ENCODE peak calls at places on chromosomes 7 and 10, in four cellular contexts. Y is aorta, C is fibroblast of pulmonary artery, W is HTR-8/SVneo. E is an unnamed sample.

GRCh38 chr7:33671521-33672262 is 233.6 kb upstream of the BMPER start:
- DNase-seq in Y (no peak), W (no peak), C (no peak), E (no peak)

GRCh38 chr10:31076589-31076988 is 44.9 kb upstream of the ZNF438 start:
- DNase-seq in C (no peak), W (no peak), Y (no peak), E (no peak)

GRCh38 chr10:29440981-29441380 is 152.1 kb downstream of the LYZL1 start:
- DNase-seq in C (no peak), Y (no peak), W (no peak), E (no peak)

GRCh38 chr7:93435791-93436190 is 138.7 kb downstream of the CALCR start:
- DNase-seq in Y (no peak), C (no peak), W (no peak), E (no peak)

GRCh38 chr10:97640868-97641811 is 669 bp downstream of the PI4K2A start:
- DNase-seq in Y (peak), W (no peak), C (peak), E (peak)

GRCh38 chr7:134701272-134701671 is 54.6 kb downstream of the BPGM start:
- DNase-seq in C (peak), W (peak), Y (no peak), E (peak)

GRCh38 chr10:79396587-79396986 is 48.8 kb downstream of the ZCCHC24 start:
- DNase-seq in W (no peak), Y (no peak), C (no peak), E (no peak)

GRCh38 chr10:110020265-110020664 is 12.5 kb downstream of the ADD3 start:
- DNase-seq in C (no peak), Y (no peak), W (no peak), E (no peak)

GRCh38 chr7:101542527-101543241 is 86.4 kb downstream of the MYL10 start:
- DNase-seq in C (peak), Y (no peak), W (no peak), E (peak)

GRCh38 chr10:44258460-44259089 is 126.3 kb downstream of the CXCL12 start:
- DNase-seq in W (no peak), C (no peak), Y (no peak), E (no peak)

GRCh38 chr7:73827568-73828106 is 3.2 kb upstream of the CLDN4 start:
- DNase-seq in C (no peak), Y (no peak), W (no peak), E (no peak)

GRCh38 chr7:129401968-129402860 is 32.0 kb upstream of the STRIP2 start:
- DNase-seq in Y (no peak), W (no peak), C (peak), E (peak)

GRCh38 chr7:22726849-22727792 is at the start of gene IL6:
- DNase-seq in C (peak), Y (peak), W (peak), E (peak)

GRCh38 chr10:48634198-48634983 is 29.5 kb upstream of the ARHGAP22 start:
- DNase-seq in W (no peak), C (peak), Y (peak), E (peak)

GRCh38 chr10:67609996-67610793 is 85.8 kb downstream of the CTNNA3 start:
- DNase-seq in Y (no peak), C (peak), W (no peak), E (peak)

GRCh38 chr7:91228327-91228726 is 35.9 kb upstream of the FZD1 start:
- DNase-seq in Y (no peak), W (no peak), C (no peak), E (peak)

GRCh38 chr7:100568936-100569844 is 4.5 kb downstream of the SAP25 start:
- DNase-seq in Y (peak), W (no peak), C (peak), E (peak)

GRCh38 chr7:36440880-36441279 is 51.2 kb downstream of the ANLN start:
- DNase-seq in C (peak), W (peak), Y (no peak), E (peak)

GRCh38 chr7:126302639-126303038 is 950.1 kb downstream of the GRM8 start:
- DNase-seq in C (no peak), Y (no peak), W (no peak), E (no peak)

GRCh38 chr10:71613303-71613777 is 106.2 kb downstream of the C10orf105 start:
- DNase-seq in Y (no peak), W (no peak), C (peak), E (peak)

GRCh38 chr7:3754488-3755365 is 453.7 kb downstream of the SDK1 start:
- DNase-seq in W (no peak), C (peak), Y (no peak), E (no peak)

GRCh38 chr10:69846252-69847000 is 44.7 kb downstream of the COL13A1 start:
- DNase-seq in W (no peak), Y (no peak), C (no peak), E (no peak)

GRCh38 chr10:72016608-72017310 is 52.6 kb downstream of the CHST3 start:
- DNase-seq in W (no peak), Y (peak), C (no peak), E (no peak)

GRCh38 chr10:23543696-23544095 is 104.8 kb downstream of the OTUD1 start:
- DNase-seq in C (no peak), Y (no peak), W (no peak), E (no peak)

GRCh38 chr7:46830-47140 is 145.6 kb upstream of the FAM20C start:
- DNase-seq in Y (peak), C (no peak), W (no peak), E (no peak)

GRCh38 chr10:60351191-60351853 is 38.4 kb downstream of the ANK3 start:
- DNase-seq in Y (no peak), W (no peak), C (no peak), E (no peak)

GRCh38 chr7:1906988-1907745 is 237.1 kb downstream of the ELFN1 start:
- DNase-seq in W (no peak), Y (no peak), C (no peak), E (no peak)

GRCh38 chr10:29646238-29646902 is 11.6 kb upstream of the SVIL start:
- DNase-seq in W (peak), Y (no peak), C (peak), E (peak)

GRCh38 chr10:88226891-88227290 is 356.2 kb downstream of the RNLS start:
- DNase-seq in W (no peak), C (no peak), Y (no peak), E (no peak)

GRCh38 chr10:110226926-110227641 is 19.7 kb downstream of the MXI1 start:
- DNase-seq in Y (peak), W (no peak), C (no peak), E (peak)

GRCh38 chr7:33873981-33874750 is 31.2 kb upstream of the BMPER start:
- DNase-seq in Y (no peak), C (peak), W (peak), E (peak)

GRCh38 chr7:106723398-106723797 is 62.4 kb upstream of the CCDC71L start:
- DNase-seq in C (no peak), W (no peak), Y (no peak), E (no peak)

GRCh38 chr10:117318909-117319308 is 56.3 kb downstream of the PDZD8 start:
- DNase-seq in Y (no peak), W (no peak), C (peak), E (peak)

GRCh38 chr7:6614941-6615737 is at the start of gene ZNF853:
- DNase-seq in W (no peak), C (no peak), Y (no peak), E (no peak)

GRCh38 chr7:12281026-12281425 is 69.9 kb downstream of the TMEM106B start:
- DNase-seq in C (peak), Y (no peak), W (no peak), E (no peak)